ENCODE peak calls at places on chromosomes 3 and 15, in eight cellular contexts. One of them, this sample, is unnamed.

GRCh38 chr3:123124936-123125335 is 58.1 kb downstream of the PDIA5 start:
- DNase-seq in K562: no peak
- DNase-seq in sigmoid colon: no peak
- DNase-seq in H1: no peak
- DNase-seq in transverse colon: no peak
- DNase-seq in HCT116: no peak
- DNase-seq in endothelial cell of umbilical vein: no peak
- DNase-seq in HepG2: no peak
- DNase-seq in this sample: peak; percentile 51

GRCh38 chr15:34793901-34794300 is 1.4 kb downstream of the ACTC1 start:
- DNase-seq in K562: no peak
- DNase-seq in sigmoid colon: no peak
- DNase-seq in H1: no peak
- DNase-seq in transverse colon: no peak
- DNase-seq in HCT116: no peak
- DNase-seq in endothelial cell of umbilical vein: no peak
- DNase-seq in HepG2: no peak
- DNase-seq in this sample: no peak

GRCh38 chr15:70047386-70048195 is 50.1 kb downstream of the TLE3 start:
- DNase-seq in K562: no peak
- DNase-seq in sigmoid colon: peak; percentile 76
- DNase-seq in H1: no peak
- DNase-seq in transverse colon: peak; percentile 43
- DNase-seq in HCT116: no peak
- DNase-seq in endothelial cell of umbilical vein: no peak
- DNase-seq in HepG2: no peak
- DNase-seq in this sample: peak; percentile 48

GRCh38 chr3:46168583-46168982 is 39.5 kb downstream of the CCR1 start:
- DNase-seq in K562: no peak
- DNase-seq in sigmoid colon: no peak
- DNase-seq in H1: no peak
- DNase-seq in transverse colon: no peak
- DNase-seq in HCT116: no peak
- DNase-seq in endothelial cell of umbilical vein: no peak
- DNase-seq in HepG2: no peak
- DNase-seq in this sample: no peak

GRCh38 chr3:35422826-35423601 is 216.3 kb upstream of the ARPP21 start:
- DNase-seq in K562: no peak
- DNase-seq in sigmoid colon: no peak
- DNase-seq in H1: no peak
- DNase-seq in transverse colon: no peak
- DNase-seq in HCT116: no peak
- DNase-seq in endothelial cell of umbilical vein: peak; percentile 81
- DNase-seq in HepG2: no peak
- DNase-seq in this sample: no peak

GRCh38 chr3:194468086-194468485 is 18.7 kb downstream of the ATP13A3 start:
- DNase-seq in K562: no peak
- DNase-seq in sigmoid colon: no peak
- DNase-seq in H1: no peak
- DNase-seq in transverse colon: no peak
- DNase-seq in HCT116: no peak
- DNase-seq in endothelial cell of umbilical vein: no peak
- DNase-seq in HepG2: no peak
- DNase-seq in this sample: no peak

GRCh38 chr3:173238091-173238490 is 97.1 kb upstream of the SPATA16 start:
- DNase-seq in K562: no peak
- DNase-seq in sigmoid colon: no peak
- DNase-seq in H1: no peak
- DNase-seq in transverse colon: no peak
- DNase-seq in HCT116: no peak
- DNase-seq in endothelial cell of umbilical vein: no peak
- DNase-seq in HepG2: no peak
- DNase-seq in this sample: no peak

GRCh38 chr3:114380233-114380645 is 86.4 kb downstream of the TIGIT start:
- DNase-seq in K562: no peak
- DNase-seq in sigmoid colon: peak; percentile 87
- DNase-seq in H1: no peak
- DNase-seq in transverse colon: peak; percentile 29
- DNase-seq in HCT116: peak; percentile 44
- DNase-seq in endothelial cell of umbilical vein: no peak
- DNase-seq in HepG2: no peak
- DNase-seq in this sample: no peak

GRCh38 chr3:48716508-48716981 is 476 bp downstream of the IP6K2 start:
- DNase-seq in K562: peak; percentile 27
- DNase-seq in sigmoid colon: peak; percentile 67
- DNase-seq in H1: no peak
- DNase-seq in transverse colon: peak; percentile 35
- DNase-seq in HCT116: no peak
- DNase-seq in endothelial cell of umbilical vein: peak; percentile 36
- DNase-seq in HepG2: no peak
- DNase-seq in this sample: peak; percentile 77

GRCh38 chr3:113287111-113287817 is 75.9 kb downstream of the BOC start:
- DNase-seq in K562: peak; percentile 26
- DNase-seq in sigmoid colon: no peak
- DNase-seq in H1: no peak
- DNase-seq in transverse colon: no peak
- DNase-seq in HCT116: peak; percentile 21
- DNase-seq in endothelial cell of umbilical vein: peak; percentile 46
- DNase-seq in HepG2: peak; percentile 21
- DNase-seq in this sample: no peak

GRCh38 chr15:70376929-70377691 is 279.4 kb upstream of the TLE3 start:
- DNase-seq in K562: peak; percentile 18
- DNase-seq in sigmoid colon: peak; percentile 83
- DNase-seq in H1: no peak
- DNase-seq in transverse colon: peak; percentile 3
- DNase-seq in HCT116: no peak
- DNase-seq in endothelial cell of umbilical vein: peak; percentile 7
- DNase-seq in HepG2: no peak
- DNase-seq in this sample: no peak

DNA sequence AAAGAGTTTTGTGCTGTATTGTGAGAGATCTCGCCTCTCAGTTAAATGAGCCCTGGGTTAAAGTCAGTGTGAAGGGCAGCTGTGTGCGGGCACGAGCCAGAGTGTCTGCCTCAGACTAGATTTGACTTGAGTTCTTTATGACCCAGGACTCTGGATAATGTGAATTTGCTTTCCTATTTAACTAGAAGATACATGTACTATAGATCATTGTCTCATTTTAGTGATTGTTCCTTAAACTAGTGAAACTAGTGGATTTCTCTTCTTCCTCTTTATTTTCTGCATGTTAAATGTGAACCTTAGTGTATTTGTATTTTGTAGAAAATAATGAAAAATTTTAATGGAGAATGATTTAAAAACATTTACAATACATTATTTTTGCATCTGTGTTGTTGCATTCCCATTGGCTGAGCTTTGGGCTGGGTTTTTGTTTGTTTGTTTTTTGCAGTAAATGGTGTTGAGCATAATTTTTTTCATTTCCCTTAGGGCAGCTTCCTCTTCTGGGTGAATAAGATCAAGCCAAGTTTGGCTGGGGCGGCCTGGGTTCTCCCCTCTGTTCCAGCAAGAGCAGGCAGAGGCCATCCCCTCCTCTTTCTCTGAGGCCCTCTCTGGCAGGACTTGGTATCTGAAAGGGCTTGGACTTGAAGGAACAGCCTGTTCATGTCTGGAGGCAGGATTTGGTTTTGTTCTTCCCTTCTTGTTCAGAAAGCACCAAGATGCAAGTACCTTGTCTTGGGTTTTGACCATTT is 15.0 kb downstream of the GCSAM start:
- DNase-seq in K562: peak; percentile 7
- DNase-seq in sigmoid colon: no peak
- DNase-seq in H1: no peak
- DNase-seq in transverse colon: peak; percentile 24
- DNase-seq in HCT116: no peak
- DNase-seq in endothelial cell of umbilical vein: no peak
- DNase-seq in HepG2: no peak
- DNase-seq in this sample: peak; percentile 80
- TF ChIP-seq POLR2A in K562: no peak
- TF ChIP-seq POLR2A in sigmoid colon: no peak
- TF ChIP-seq POLR2A in H1: no peak
- TF ChIP-seq POLR2A in transverse colon: no peak
- TF ChIP-seq POLR2A in HCT116: no peak
- TF ChIP-seq POLR2A in endothelial cell of umbilical vein: no peak
- TF ChIP-seq POLR2A in HepG2: no peak
- TF ChIP-seq POLR2A in this sample: no peak

DNA sequence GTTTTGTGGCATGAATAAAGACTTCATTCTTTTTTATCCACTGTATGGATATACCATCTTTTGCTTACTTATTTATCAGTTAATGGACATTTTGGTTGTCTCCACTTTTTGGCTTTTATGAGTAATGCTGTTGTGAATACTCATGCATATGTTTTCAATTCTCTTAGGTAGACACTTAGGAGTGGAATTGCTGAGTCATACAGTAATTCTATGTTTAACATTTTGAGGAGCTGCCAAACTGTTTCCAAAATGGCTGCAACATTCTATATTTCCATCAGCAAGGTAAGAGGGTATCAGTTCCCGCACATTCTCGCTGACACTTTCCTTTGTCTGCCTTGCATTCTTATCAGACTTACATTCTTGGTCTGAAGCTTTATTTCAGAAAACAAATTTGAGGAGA is 191.1 kb downstream of the WNT5A start:
- DNase-seq in K562: no peak
- DNase-seq in sigmoid colon: no peak
- DNase-seq in H1: no peak
- DNase-seq in transverse colon: no peak
- DNase-seq in HCT116: no peak
- DNase-seq in endothelial cell of umbilical vein: no peak
- DNase-seq in HepG2: no peak
- DNase-seq in this sample: no peak
- TF ChIP-seq POLR2AphosphoS5 in K562: no peak
- TF ChIP-seq POLR2AphosphoS5 in sigmoid colon: no peak
- TF ChIP-seq POLR2AphosphoS5 in H1: no peak
- TF ChIP-seq POLR2AphosphoS5 in transverse colon: no peak
- TF ChIP-seq POLR2AphosphoS5 in HCT116: no peak
- TF ChIP-seq POLR2AphosphoS5 in endothelial cell of umbilical vein: no peak
- TF ChIP-seq POLR2AphosphoS5 in HepG2: no peak
- TF ChIP-seq POLR2AphosphoS5 in this sample: no peak

GRCh38 chr15:58062175-58062574 is 3.3 kb downstream of the ALDH1A2 start:
- DNase-seq in K562: no peak
- DNase-seq in sigmoid colon: no peak
- DNase-seq in H1: no peak
- DNase-seq in transverse colon: no peak
- DNase-seq in HCT116: no peak
- DNase-seq in endothelial cell of umbilical vein: peak; percentile 66
- DNase-seq in HepG2: no peak
- DNase-seq in this sample: no peak
- H3K27me3 ChIP-seq in K562: no peaks in the 10 kb centered on the region
- H3K27me3 ChIP-seq in sigmoid colon: peaks cover 54% of the 10 kb centered on the region
- H3K27me3 ChIP-seq in H1: peaks cover 65% of the 10 kb centered on the region
- H3K27me3 ChIP-seq in transverse colon: peaks cover 80% of the 10 kb centered on the region
- H3K27me3 ChIP-seq in HCT116: no peaks in the 10 kb centered on the region
- H3K27me3 ChIP-seq in endothelial cell of umbilical vein: no peaks in the 10 kb centered on the region
- H3K27me3 ChIP-seq in HepG2: no peaks in the 10 kb centered on the region
- H3K27me3 ChIP-seq in this sample: peaks cover 23% of the 10 kb centered on the region

DNA sequence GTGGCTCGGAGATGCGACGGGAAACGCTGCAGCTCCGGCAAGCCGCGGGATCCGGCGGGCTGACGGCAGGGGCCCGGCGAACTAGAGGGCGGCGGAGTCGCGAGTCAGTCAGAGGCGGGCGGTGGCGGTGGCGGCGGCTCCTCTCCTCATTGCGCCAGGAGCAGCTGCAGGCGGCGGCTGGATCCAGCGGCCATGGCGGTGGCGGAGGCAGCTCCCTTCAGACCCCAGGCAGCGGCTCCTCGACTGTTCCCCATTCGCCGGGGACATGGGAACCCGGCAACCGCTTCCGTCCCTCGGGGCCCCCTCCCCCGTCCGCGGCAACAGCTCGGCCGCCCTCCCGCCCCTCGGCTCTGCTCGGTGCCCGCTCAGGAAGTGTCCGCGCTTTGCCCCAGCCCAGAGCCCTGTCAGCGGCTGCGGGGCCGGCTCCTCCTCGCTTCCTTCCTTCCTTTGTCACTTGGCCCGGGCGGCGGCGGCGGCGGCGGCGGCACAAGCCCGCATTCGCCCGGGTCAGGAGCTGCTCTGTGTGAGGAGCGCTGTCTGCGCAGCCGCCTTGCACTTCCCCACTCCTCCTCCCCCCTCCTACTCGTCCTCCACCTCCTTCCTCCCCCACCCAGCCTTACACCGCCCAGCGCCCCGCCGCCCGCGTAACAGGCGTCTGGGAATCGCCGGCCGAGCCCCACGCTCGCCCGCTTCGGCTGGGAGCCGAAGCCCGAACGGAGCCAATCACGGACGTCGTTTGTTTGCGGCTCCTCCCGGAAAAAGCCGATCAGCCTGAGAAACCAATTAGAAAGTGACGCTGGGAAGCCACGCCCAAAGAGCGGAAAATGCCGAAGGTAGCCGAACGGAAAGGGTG is at the start of gene GSK3B:
- DNase-seq in K562: peak; percentile 75
- DNase-seq in sigmoid colon: peak; percentile 90
- DNase-seq in H1: peak; percentile 97
- DNase-seq in transverse colon: peak; percentile 78
- DNase-seq in HCT116: peak; percentile 99
- DNase-seq in endothelial cell of umbilical vein: peak; percentile 100
- DNase-seq in HepG2: peak; percentile 48
- DNase-seq in this sample: peak; percentile 99
- TF ChIP-seq POLR2A in K562: peak; percentile 84
- TF ChIP-seq POLR2A in sigmoid colon: peak; percentile 93
- TF ChIP-seq POLR2A in H1: peak; percentile 90
- TF ChIP-seq POLR2A in transverse colon: peak; percentile 97
- TF ChIP-seq POLR2A in HCT116: peak; percentile 70
- TF ChIP-seq POLR2A in endothelial cell of umbilical vein: peak; percentile 96
- TF ChIP-seq POLR2A in HepG2: peak; percentile 72
- TF ChIP-seq POLR2A in this sample: no peak

This sample was measured in spleen.